ENCODE peak calls at places on chromosomes 5 and 9, in four cellular contexts. One of them, this sample, is unnamed. For H4K20me1, the result is how much of the 10 kb centered on the place peaks cover.

GRCh38 chr5:131774652-131775367 is 22.0 kb downstream of the FNIP1 start:
- DNase-seq in MM.1S: no peak
- DNase-seq in HCT116: no peak
- DNase-seq in endothelial cell of umbilical vein: no peak
- DNase-seq in this sample: no peak

GRCh38 chr5:74107899-74108298 is 481.9 kb downstream of the ARHGEF28 start:
- DNase-seq in HCT116: no peak
- DNase-seq in MM.1S: no peak
- DNase-seq in endothelial cell of umbilical vein: no peak
- DNase-seq in this sample: no peak

GRCh38 chr9:6805532-6805931 is 47.8 kb downstream of the KDM4C start:
- DNase-seq in HCT116: no peak
- DNase-seq in MM.1S: no peak
- DNase-seq in endothelial cell of umbilical vein: peak
- DNase-seq in this sample: no peak

GRCh38 chr9:124855944-124856773 is 2.9 kb downstream of the WDR38 start:
- DNase-seq in HCT116: peak
- DNase-seq in MM.1S: no peak
- DNase-seq in endothelial cell of umbilical vein: no peak
- DNase-seq in this sample: no peak

GRCh38 chr9:6055213-6055612 is 39.8 kb upstream of the RANBP6 start:
- DNase-seq in HCT116: peak
- DNase-seq in endothelial cell of umbilical vein: peak
- DNase-seq in MM.1S: peak
- DNase-seq in this sample: peak

GRCh38 chr9:115883467-115884329 is 269.9 kb upstream of the PAPPA start:
- DNase-seq in HCT116: peak
- DNase-seq in endothelial cell of umbilical vein: peak
- DNase-seq in MM.1S: peak
- DNase-seq in this sample: peak

GRCh38 chr9:69466151-69466550 is 141.1 kb downstream of the ENTREP1 start:
- DNase-seq in endothelial cell of umbilical vein: no peak
- DNase-seq in MM.1S: no peak
- DNase-seq in HCT116: no peak
- DNase-seq in this sample: no peak

GRCh38 chr5:170429014-170429413 is 39.8 kb upstream of the KCNMB1 start:
- DNase-seq in MM.1S: no peak
- DNase-seq in endothelial cell of umbilical vein: no peak
- DNase-seq in HCT116: no peak
- DNase-seq in this sample: no peak

GRCh38 chr9:136541179-136541578 is 4.7 kb downstream of the NOTCH1 start:
- DNase-seq in HCT116: no peak
- DNase-seq in endothelial cell of umbilical vein: peak
- DNase-seq in MM.1S: no peak
- DNase-seq in this sample: no peak

GRCh38 chr9:136541709-136542108 is 4.1 kb downstream of the NOTCH1 start:
- DNase-seq in endothelial cell of umbilical vein: no peak
- DNase-seq in MM.1S: no peak
- DNase-seq in HCT116: no peak
- DNase-seq in this sample: no peak

GRCh38 chr9:136538599-136539426 is 7.0 kb downstream of the NOTCH1 start:
- DNase-seq in endothelial cell of umbilical vein: peak
- DNase-seq in MM.1S: peak
- DNase-seq in HCT116: no peak
- DNase-seq in this sample: no peak

GRCh38 chr9:136537896-136538598 is 7.8 kb downstream of the NOTCH1 start:
- DNase-seq in endothelial cell of umbilical vein: no peak
- DNase-seq in MM.1S: no peak
- DNase-seq in HCT116: no peak
- DNase-seq in this sample: no peak

GRCh38 chr9:136539427-136540412 is 6.1 kb downstream of the NOTCH1 start:
- DNase-seq in MM.1S: peak
- DNase-seq in endothelial cell of umbilical vein: peak
- DNase-seq in HCT116: peak
- DNase-seq in this sample: no peak
- H3K4me3 ChIP-seq in MM.1S: peak
- H3K4me3 ChIP-seq in endothelial cell of umbilical vein: no peak
- H3K4me3 ChIP-seq in HCT116: peak
- H3K4me3 ChIP-seq in this sample: no peak

GRCh38 chr5:81750308-81751008 is 439 bp downstream of the SSBP2 start:
- DNase-seq in HCT116: no peak
- DNase-seq in endothelial cell of umbilical vein: no peak
- DNase-seq in MM.1S: peak
- DNase-seq in this sample: no peak
- TF ChIP-seq CTCF in HCT116: no peak
- TF ChIP-seq CTCF in endothelial cell of umbilical vein: no peak
- TF ChIP-seq CTCF in MM.1S: no peak
- TF ChIP-seq CTCF in this sample: no peak

GRCh38 chr5:57194653-57195052 is 20.8 kb downstream of the GPBP1 start:
- DNase-seq in HCT116: no peak
- DNase-seq in MM.1S: no peak
- DNase-seq in endothelial cell of umbilical vein: no peak
- DNase-seq in this sample: no peak
- H4K20me1 ChIP-seq in HCT116: under half
- H4K20me1 ChIP-seq in MM.1S: under half
- H4K20me1 ChIP-seq in endothelial cell of umbilical vein: under half
- H4K20me1 ChIP-seq in this sample: under half

DNA sequence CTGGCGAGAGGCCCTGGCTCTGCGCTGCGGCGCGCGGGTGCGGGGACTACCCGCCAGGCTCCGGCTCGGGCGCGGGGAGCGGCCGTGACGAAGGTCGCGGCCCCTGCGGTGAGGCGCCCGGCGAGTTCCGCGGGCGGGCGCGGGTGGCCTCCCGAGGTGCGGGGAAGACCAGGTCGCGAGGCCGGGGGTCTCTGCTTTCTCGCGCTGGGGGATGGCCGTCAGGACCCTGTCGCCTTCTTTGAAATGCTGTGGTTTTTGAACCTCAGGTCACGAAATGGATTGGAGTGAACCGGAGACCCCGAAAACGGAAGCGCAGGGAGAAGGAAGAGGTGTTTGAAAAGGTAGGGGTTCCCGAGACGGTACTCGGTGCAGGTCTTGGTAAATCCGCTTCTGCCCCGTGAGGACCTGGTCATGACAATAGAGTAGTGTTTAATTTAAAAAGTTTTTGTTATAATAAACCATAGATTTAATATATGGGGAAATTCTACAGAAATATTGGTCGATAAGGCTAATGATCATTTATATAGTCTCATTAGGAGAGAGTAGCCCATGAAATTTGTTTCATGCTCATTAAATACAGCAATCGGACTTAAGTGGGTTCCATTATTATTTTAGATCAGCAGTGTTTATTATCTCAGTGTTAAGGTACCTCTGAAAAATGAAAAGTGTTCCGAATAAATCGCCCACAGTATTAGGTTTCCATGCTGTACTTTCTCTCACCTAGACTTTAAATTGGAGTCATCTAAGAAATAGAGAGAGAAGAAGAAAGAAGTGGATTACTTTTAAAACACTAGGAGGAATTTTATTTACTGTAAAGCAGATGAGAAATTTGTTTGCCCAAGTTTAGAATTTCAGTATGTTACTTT is 279.0 kb downstream of the AOPEP start:
- DNase-seq in HCT116: no peak
- DNase-seq in MM.1S: no peak
- DNase-seq in endothelial cell of umbilical vein: no peak
- DNase-seq in this sample: no peak
- H3K4me3 ChIP-seq in HCT116: peak
- H3K4me3 ChIP-seq in MM.1S: peak
- H3K4me3 ChIP-seq in endothelial cell of umbilical vein: peak
- H3K4me3 ChIP-seq in this sample: peak

DNA sequence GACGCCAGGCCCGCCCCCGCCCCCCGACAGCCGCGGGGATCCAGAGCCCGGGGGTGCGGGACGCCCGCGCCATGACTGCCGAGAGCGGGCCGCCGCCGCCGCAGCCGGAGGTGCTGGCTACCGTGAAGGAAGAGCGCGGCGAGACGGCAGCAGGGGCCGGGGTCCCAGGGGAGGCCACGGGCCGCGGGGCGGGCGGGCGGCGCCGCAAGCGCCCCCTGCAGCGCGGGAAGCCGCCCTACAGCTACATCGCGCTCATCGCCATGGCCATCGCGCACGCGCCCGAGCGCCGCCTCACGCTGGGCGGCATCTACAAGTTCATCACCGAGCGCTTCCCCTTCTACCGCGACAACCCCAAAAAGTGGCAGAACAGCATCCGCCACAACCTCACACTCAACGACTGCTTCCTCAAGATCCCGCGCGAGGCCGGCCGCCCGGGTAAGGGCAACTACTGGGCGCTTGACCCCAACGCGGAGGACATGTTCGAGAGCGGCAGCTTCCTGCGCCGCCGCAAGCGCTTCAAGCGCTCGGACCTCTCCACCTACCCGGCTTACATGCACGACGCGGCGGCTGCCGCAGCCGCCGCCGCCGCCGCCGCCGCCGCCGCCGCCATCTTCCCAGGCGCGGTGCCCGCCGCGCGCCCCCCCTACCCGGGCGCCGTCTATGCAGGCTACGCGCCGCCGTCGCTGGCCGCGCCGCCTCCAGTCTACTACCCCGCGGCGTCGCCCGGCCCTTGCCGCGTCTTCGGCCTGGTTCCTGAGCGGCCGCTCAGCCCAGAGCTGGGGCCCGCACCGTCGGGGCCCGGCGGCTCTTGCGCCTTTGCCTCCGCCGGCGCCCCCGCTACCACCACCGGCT is 1.0 kb downstream of the FOXE1 start:
- DNase-seq in MM.1S: no peak
- DNase-seq in endothelial cell of umbilical vein: no peak
- DNase-seq in HCT116: no peak
- DNase-seq in this sample: no peak
- TF ChIP-seq CTCF in MM.1S: no peak
- TF ChIP-seq CTCF in endothelial cell of umbilical vein: no peak
- TF ChIP-seq CTCF in HCT116: no peak
- TF ChIP-seq CTCF in this sample: no peak

DNA sequence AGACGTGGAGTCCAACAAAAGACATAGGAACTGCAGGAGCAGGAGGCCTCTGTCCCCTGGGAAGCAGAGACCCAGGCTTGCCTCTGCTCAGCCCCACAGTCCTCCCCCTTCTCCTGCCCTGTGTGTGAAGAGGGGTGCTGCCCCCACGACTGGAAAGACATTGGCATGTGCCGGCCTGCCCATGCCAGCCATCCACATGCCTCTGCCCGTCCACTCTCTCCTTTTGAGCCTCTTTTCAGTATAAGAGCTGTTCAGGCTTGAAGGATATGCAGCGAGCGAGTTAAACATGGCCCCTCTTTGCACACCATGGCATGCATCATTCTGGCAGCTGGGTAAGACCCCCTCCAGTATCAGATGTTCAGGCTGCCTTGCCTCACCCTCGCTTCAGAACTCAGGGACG is 159.7 kb upstream of the OTULINL start:
- DNase-seq in endothelial cell of umbilical vein: no peak
- DNase-seq in MM.1S: no peak
- DNase-seq in HCT116: no peak
- DNase-seq in this sample: no peak
- H4K20me1 ChIP-seq in endothelial cell of umbilical vein: under half
- H4K20me1 ChIP-seq in MM.1S: under half
- H4K20me1 ChIP-seq in HCT116: under half
- H4K20me1 ChIP-seq in this sample: under half

GRCh38 chr9:127566351-127567001 is 45.6 kb upstream of the STXBP1 start:
- DNase-seq in HCT116: no peak
- DNase-seq in MM.1S: no peak
- DNase-seq in endothelial cell of umbilical vein: no peak
- DNase-seq in this sample: peak
- H3K4me3 ChIP-seq in HCT116: peak
- H3K4me3 ChIP-seq in MM.1S: no peak
- H3K4me3 ChIP-seq in endothelial cell of umbilical vein: peak
- H3K4me3 ChIP-seq in this sample: peak

GRCh38 chr5:29462261-29462660 is 1731.2 kb upstream of the CDH6 start:
- DNase-seq in endothelial cell of umbilical vein: no peak
- DNase-seq in HCT116: no peak
- DNase-seq in MM.1S: no peak
- DNase-seq in this sample: no peak

GRCh38 chr5:29460946-29461538 is 1732.4 kb upstream of the CDH6 start:
- DNase-seq in HCT116: no peak
- DNase-seq in endothelial cell of umbilical vein: no peak
- DNase-seq in MM.1S: no peak
- DNase-seq in this sample: no peak
- TF ChIP-seq CTCF in HCT116: no peak
- TF ChIP-seq CTCF in endothelial cell of umbilical vein: no peak
- TF ChIP-seq CTCF in MM.1S: no peak
- TF ChIP-seq CTCF in this sample: no peak

GRCh38 chr5:14156611-14157493 is 13.7 kb downstream of the TRIO start:
- DNase-seq in endothelial cell of umbilical vein: peak
- DNase-seq in HCT116: peak
- DNase-seq in MM.1S: no peak
- DNase-seq in this sample: peak

GRCh38 chr5:14153071-14153864 is 10.1 kb downstream of the TRIO start:
- DNase-seq in MM.1S: no peak
- DNase-seq in HCT116: no peak
- DNase-seq in endothelial cell of umbilical vein: no peak
- DNase-seq in this sample: no peak

GRCh38 chr5:14153932-14154646 is 10.9 kb downstream of the TRIO start:
- DNase-seq in endothelial cell of umbilical vein: peak
- DNase-seq in MM.1S: no peak
- DNase-seq in HCT116: no peak
- DNase-seq in this sample: no peak

GRCh38 chr5:14155730-14156129 is 12.6 kb downstream of the TRIO start:
- DNase-seq in endothelial cell of umbilical vein: no peak
- DNase-seq in HCT116: no peak
- DNase-seq in MM.1S: no peak
- DNase-seq in this sample: no peak

DNA sequence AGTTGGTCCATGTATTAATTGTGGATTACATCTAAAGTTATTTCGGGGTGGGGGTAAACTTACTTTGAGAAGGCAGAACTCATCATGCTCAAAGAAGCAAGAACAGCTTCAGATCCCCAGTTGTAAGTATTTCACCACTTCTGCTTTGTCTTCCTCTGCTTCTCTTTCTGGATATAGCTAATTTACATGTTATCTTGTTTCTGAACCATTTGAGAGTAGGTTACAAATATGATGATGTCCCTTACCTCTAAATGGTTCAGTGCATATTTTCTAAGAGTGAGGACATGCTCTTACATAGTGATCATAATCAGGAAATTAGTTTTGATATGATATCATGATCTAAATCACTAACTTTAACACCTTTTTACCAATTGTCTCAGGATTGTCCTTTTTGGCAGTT is 11.9 kb downstream of the TRIO start:
- DNase-seq in HCT116: no peak
- DNase-seq in endothelial cell of umbilical vein: no peak
- DNase-seq in MM.1S: no peak
- DNase-seq in this sample: no peak
- H4K20me1 ChIP-seq in HCT116: under half
- H4K20me1 ChIP-seq in endothelial cell of umbilical vein: under half
- H4K20me1 ChIP-seq in MM.1S: under half
- H4K20me1 ChIP-seq in this sample: under half

GRCh38 chr9:976805-977360 is 428 bp downstream of the DMRT3 start:
- DNase-seq in endothelial cell of umbilical vein: no peak
- DNase-seq in HCT116: no peak
- DNase-seq in MM.1S: peak
- DNase-seq in this sample: no peak
- H3K4me3 ChIP-seq in endothelial cell of umbilical vein: no peak
- H3K4me3 ChIP-seq in HCT116: no peak
- H3K4me3 ChIP-seq in MM.1S: peak
- H3K4me3 ChIP-seq in this sample: no peak